ENCODE peak calls at places on chromosomes 13 and 19, in five cellular contexts. One of them, this sample, is unnamed.

GRCh38 chr13:76725211-76725610 is 161.0 kb downstream of the KCTD12 start:
- DNase-seq in heart left ventricle: no peak
- DNase-seq in GM12878: no peak
- DNase-seq in A549: no peak
- DNase-seq in tibial nerve: no peak
- DNase-seq in this sample: no peak

GRCh38 chr19:34461375-34462100 is 20.0 kb upstream of the WTIP start:
- DNase-seq in tibial nerve: no peak
- DNase-seq in A549: no peak
- DNase-seq in GM12878: no peak
- DNase-seq in heart left ventricle: no peak
- DNase-seq in this sample: no peak

GRCh38 chr19:13884726-13885591 is 8.0 kb downstream of the NANOS3 start:
- DNase-seq in A549: no peak
- DNase-seq in heart left ventricle: no peak
- DNase-seq in GM12878: no peak
- DNase-seq in tibial nerve: no peak
- DNase-seq in this sample: no peak

GRCh38 chr13:112998506-112999280 is 29.7 kb downstream of the MCF2L start:
- DNase-seq in A549: no peak
- DNase-seq in tibial nerve: no peak
- DNase-seq in GM12878: no peak
- DNase-seq in heart left ventricle: no peak
- DNase-seq in this sample: no peak

GRCh38 chr13:99288069-99288468 is 19.1 kb downstream of the GPR183 start:
- DNase-seq in A549: no peak
- DNase-seq in GM12878: peak; percentile 93
- DNase-seq in heart left ventricle: no peak
- DNase-seq in tibial nerve: no peak
- DNase-seq in this sample: no peak

GRCh38 chr19:33535176-33535575 is 13.6 kb upstream of the PEPD start:
- DNase-seq in tibial nerve: no peak
- DNase-seq in heart left ventricle: no peak
- DNase-seq in GM12878: no peak
- DNase-seq in A549: no peak
- DNase-seq in this sample: no peak

GRCh38 chr13:79314652-79315051 is 91.4 kb downstream of the RBM26 start:
- DNase-seq in GM12878: no peak
- DNase-seq in heart left ventricle: no peak
- DNase-seq in tibial nerve: no peak
- DNase-seq in A549: no peak
- DNase-seq in this sample: no peak

GRCh38 chr13:79973533-79973963 is 367.4 kb downstream of the SPRY2 start:
- DNase-seq in tibial nerve: no peak
- DNase-seq in A549: no peak
- DNase-seq in heart left ventricle: peak; percentile 67
- DNase-seq in GM12878: no peak
- DNase-seq in this sample: no peak

GRCh38 chr13:44805623-44806022 is 183.6 kb downstream of the NUFIP1 start:
- DNase-seq in A549: no peak
- DNase-seq in GM12878: no peak
- DNase-seq in heart left ventricle: no peak
- DNase-seq in tibial nerve: no peak
- DNase-seq in this sample: no peak

GRCh38 chr19:5843295-5843927 is 3.9 kb upstream of the FUT6 start:
- DNase-seq in A549: no peak
- DNase-seq in tibial nerve: no peak
- DNase-seq in heart left ventricle: no peak
- DNase-seq in GM12878: no peak
- DNase-seq in this sample: no peak

GRCh38 chr19:47161876-47162489 is 31.3 kb downstream of the SAE1 start:
- DNase-seq in GM12878: no peak
- DNase-seq in heart left ventricle: no peak
- DNase-seq in tibial nerve: no peak
- DNase-seq in A549: no peak
- DNase-seq in this sample: no peak

GRCh38 chr19:6238643-6239281 is 41.0 kb downstream of the MLLT1 start:
- DNase-seq in GM12878: no peak
- DNase-seq in tibial nerve: peak; percentile 29
- DNase-seq in heart left ventricle: peak; percentile 60
- DNase-seq in A549: no peak
- DNase-seq in this sample: no peak

GRCh38 chr13:110828705-110829104 is 86.2 kb downstream of the ANKRD10 start:
- DNase-seq in GM12878: no peak
- DNase-seq in heart left ventricle: no peak
- DNase-seq in tibial nerve: no peak
- DNase-seq in A549: no peak
- DNase-seq in this sample: no peak

GRCh38 chr13:31930901-31931522 is 100.6 kb upstream of the FRY start:
- DNase-seq in heart left ventricle: no peak
- DNase-seq in GM12878: peak; percentile 70
- DNase-seq in tibial nerve: no peak
- DNase-seq in A549: no peak
- DNase-seq in this sample: no peak

GRCh38 chr13:71290963-71291937 is 575.8 kb downstream of the DACH1 start:
- DNase-seq in tibial nerve: peak; percentile 39
- DNase-seq in A549: no peak
- DNase-seq in GM12878: peak; percentile 71
- DNase-seq in heart left ventricle: peak; percentile 33
- DNase-seq in this sample: no peak

GRCh38 chr19:33795370-33796163 is 1.1 kb upstream of the KCTD15 start:
- DNase-seq in heart left ventricle: peak; percentile 91
- DNase-seq in A549: peak; percentile 94
- DNase-seq in tibial nerve: peak; percentile 45
- DNase-seq in GM12878: no peak
- DNase-seq in this sample: no peak

GRCh38 chr13:75547917-75548316 is 1.7 kb upstream of the UCHL3 start:
- DNase-seq in tibial nerve: no peak
- DNase-seq in A549: no peak
- DNase-seq in GM12878: no peak
- DNase-seq in heart left ventricle: no peak
- DNase-seq in this sample: no peak

GRCh38 chr19:28627669-28628068 is 585.3 kb downstream of the UQCRFS1 start:
- DNase-seq in A549: no peak
- DNase-seq in heart left ventricle: no peak
- DNase-seq in GM12878: no peak
- DNase-seq in tibial nerve: no peak
- DNase-seq in this sample: no peak

GRCh38 chr19:20186163-20186562 is 19.1 kb downstream of the ZNF486 start:
- DNase-seq in GM12878: no peak
- DNase-seq in heart left ventricle: no peak
- DNase-seq in tibial nerve: no peak
- DNase-seq in A549: no peak
- DNase-seq in this sample: no peak

GRCh38 chr13:45321230-45321629 is 19.8 kb downstream of the TPT1 start:
- DNase-seq in A549: no peak
- DNase-seq in tibial nerve: no peak
- DNase-seq in heart left ventricle: no peak
- DNase-seq in GM12878: no peak
- DNase-seq in this sample: no peak

GRCh38 chr19:8561071-8561764 is 16.0 kb downstream of the MYO1F start:
- DNase-seq in heart left ventricle: no peak
- DNase-seq in GM12878: no peak
- DNase-seq in tibial nerve: no peak
- DNase-seq in A549: no peak
- DNase-seq in this sample: no peak

GRCh38 chr19:37932985-37933953 is 26.3 kb downstream of the SIPA1L3 start:
- DNase-seq in GM12878: no peak
- DNase-seq in tibial nerve: no peak
- DNase-seq in A549: peak; percentile 88
- DNase-seq in heart left ventricle: no peak
- DNase-seq in this sample: peak; percentile 6

GRCh38 chr19:41424335-41425173 is 2.6 kb downstream of the B3GNT8 start:
- DNase-seq in tibial nerve: no peak
- DNase-seq in GM12878: no peak
- DNase-seq in heart left ventricle: no peak
- DNase-seq in A549: no peak
- DNase-seq in this sample: no peak

GRCh38 chr13:98143157-98143553 is 261 bp downstream of the FARP1 start:
- DNase-seq in tibial nerve: no peak
- DNase-seq in GM12878: no peak
- DNase-seq in A549: peak; percentile 14
- DNase-seq in heart left ventricle: no peak
- DNase-seq in this sample: no peak

GRCh38 chr13:112697756-112698655 is 8.2 kb downstream of the ATP11A start:
- DNase-seq in A549: no peak
- DNase-seq in tibial nerve: peak; percentile 62
- DNase-seq in GM12878: no peak
- DNase-seq in heart left ventricle: peak; percentile 12
- DNase-seq in this sample: no peak

GRCh38 chr13:42380420-42381164 is 108.6 kb downstream of the AKAP11 start:
- DNase-seq in tibial nerve: no peak
- DNase-seq in heart left ventricle: no peak
- DNase-seq in A549: no peak
- DNase-seq in GM12878: peak; percentile 85
- DNase-seq in this sample: no peak

GRCh38 chr19:48152552-48152951 is 17.6 kb downstream of the LIG1 start:
- DNase-seq in tibial nerve: peak; percentile 74
- DNase-seq in A549: peak; percentile 81
- DNase-seq in heart left ventricle: peak; percentile 61
- DNase-seq in GM12878: no peak
- DNase-seq in this sample: peak; percentile 33

GRCh38 chr19:15448014-15448777 is 1.6 kb downstream of the WIZ start:
- DNase-seq in tibial nerve: no peak
- DNase-seq in heart left ventricle: no peak
- DNase-seq in A549: no peak
- DNase-seq in GM12878: no peak
- DNase-seq in this sample: no peak

GRCh38 chr19:15448778-15449619 is 757 bp downstream of the WIZ start:
- DNase-seq in A549: peak; percentile 15
- DNase-seq in GM12878: no peak
- DNase-seq in heart left ventricle: no peak
- DNase-seq in tibial nerve: no peak
- DNase-seq in this sample: no peak

GRCh38 chr19:15449620-15450527 is at the start of gene WIZ:
- DNase-seq in A549: peak; percentile 66
- DNase-seq in GM12878: no peak
- DNase-seq in heart left ventricle: peak; percentile 89
- DNase-seq in tibial nerve: peak; percentile 81
- DNase-seq in this sample: peak; percentile 3

GRCh38 chr19:15452111-15453047 is 2.6 kb upstream of the WIZ start:
- DNase-seq in A549: peak; percentile 71
- DNase-seq in tibial nerve: peak; percentile 90
- DNase-seq in GM12878: no peak
- DNase-seq in heart left ventricle: peak; percentile 91
- DNase-seq in this sample: peak; percentile 8

DNA sequence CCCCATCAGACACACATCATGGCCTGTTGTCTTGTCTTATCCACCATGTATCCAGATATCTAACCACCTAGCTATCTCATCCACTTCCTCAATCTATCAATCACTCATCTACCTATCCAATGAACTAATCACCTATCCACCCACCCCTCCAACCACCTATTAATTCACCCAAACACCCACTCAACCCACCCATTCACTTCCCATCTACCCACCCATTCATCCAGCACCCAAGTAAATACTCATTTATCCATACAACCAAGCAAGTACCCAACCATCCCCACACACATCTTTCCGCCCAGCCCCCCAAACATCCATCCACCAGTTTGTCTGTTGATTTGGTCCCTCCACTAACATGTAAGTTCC is 753 bp upstream of the WIZ start:
- DNase-seq in A549: no peak
- DNase-seq in GM12878: no peak
- DNase-seq in heart left ventricle: no peak
- DNase-seq in tibial nerve: no peak
- DNase-seq in this sample: no peak
- H3K27ac ChIP-seq in A549: peak overlapping the region; percentile 97
- H3K27ac ChIP-seq in GM12878: no peak overlapping the region
- H3K27ac ChIP-seq in heart left ventricle: peak overlapping the region; percentile 75
- H3K27ac ChIP-seq in tibial nerve: peak overlapping the region; percentile 86
- H3K27ac ChIP-seq in this sample: no peak overlapping the region

GRCh38 chr13:57638147-57638890 is 6.8 kb downstream of the PCDH17 start:
- DNase-seq in A549: no peak
- DNase-seq in tibial nerve: no peak
- DNase-seq in GM12878: no peak
- DNase-seq in heart left ventricle: no peak
- DNase-seq in this sample: no peak
- H3K4me3 ChIP-seq in A549: no peak overlapping the region
- H3K4me3 ChIP-seq in tibial nerve: no peak overlapping the region
- H3K4me3 ChIP-seq in GM12878: no peak overlapping the region
- H3K4me3 ChIP-seq in heart left ventricle: no peak overlapping the region
- H3K4me3 ChIP-seq in this sample: no peak overlapping the region

GRCh38 chr13:95716231-95716630 is 39.3 kb downstream of the DNAJC3 start:
- DNase-seq in tibial nerve: no peak
- DNase-seq in GM12878: no peak
- DNase-seq in A549: no peak
- DNase-seq in heart left ventricle: no peak
- DNase-seq in this sample: no peak

GRCh38 chr13:95710313-95710712 is 33.4 kb downstream of the DNAJC3 start:
- DNase-seq in tibial nerve: no peak
- DNase-seq in heart left ventricle: no peak
- DNase-seq in GM12878: no peak
- DNase-seq in A549: no peak
- DNase-seq in this sample: peak; percentile 39

GRCh38 chr13:95714142-95714832 is 37.3 kb downstream of the DNAJC3 start:
- DNase-seq in tibial nerve: no peak
- DNase-seq in GM12878: no peak
- DNase-seq in A549: peak; percentile 22
- DNase-seq in heart left ventricle: no peak
- DNase-seq in this sample: peak; percentile 38

GRCh38 chr13:95709101-95709500 is 32.2 kb downstream of the DNAJC3 start:
- DNase-seq in tibial nerve: no peak
- DNase-seq in GM12878: no peak
- DNase-seq in A549: no peak
- DNase-seq in heart left ventricle: no peak
- DNase-seq in this sample: no peak

DNA sequence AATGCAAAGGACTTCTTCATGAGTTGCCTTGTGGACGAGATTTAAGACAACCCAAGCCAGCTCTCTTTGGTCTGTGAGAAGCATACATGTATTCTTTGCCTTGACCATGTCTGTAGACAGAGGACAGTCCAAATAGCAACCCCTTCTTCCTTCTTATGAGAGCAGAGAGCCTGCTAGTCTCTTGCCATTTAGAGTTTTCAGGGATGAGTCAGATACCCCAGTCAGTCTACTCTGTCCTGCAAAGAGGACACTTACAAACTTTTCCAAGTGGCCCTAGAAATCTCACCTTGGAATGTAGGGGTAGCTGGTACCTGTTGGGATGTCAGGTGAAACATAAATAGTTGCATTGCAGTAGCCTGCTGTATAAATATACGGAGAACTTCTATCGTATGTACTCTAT is 36.7 kb downstream of the DNAJC3 start:
- DNase-seq in heart left ventricle: no peak
- DNase-seq in GM12878: no peak
- DNase-seq in tibial nerve: no peak
- DNase-seq in A549: no peak
- DNase-seq in this sample: no peak
- H3K9me3 ChIP-seq in heart left ventricle: no peaks in the 10 kb centered on the region
- H3K9me3 ChIP-seq in GM12878: peaks cover 3% of the 10 kb centered on the region
- H3K9me3 ChIP-seq in tibial nerve: peaks cover 10% of the 10 kb centered on the region
- H3K9me3 ChIP-seq in A549: peaks cover 10% of the 10 kb centered on the region
- H3K9me3 ChIP-seq in this sample: no peaks in the 10 kb centered on the region

DNA sequence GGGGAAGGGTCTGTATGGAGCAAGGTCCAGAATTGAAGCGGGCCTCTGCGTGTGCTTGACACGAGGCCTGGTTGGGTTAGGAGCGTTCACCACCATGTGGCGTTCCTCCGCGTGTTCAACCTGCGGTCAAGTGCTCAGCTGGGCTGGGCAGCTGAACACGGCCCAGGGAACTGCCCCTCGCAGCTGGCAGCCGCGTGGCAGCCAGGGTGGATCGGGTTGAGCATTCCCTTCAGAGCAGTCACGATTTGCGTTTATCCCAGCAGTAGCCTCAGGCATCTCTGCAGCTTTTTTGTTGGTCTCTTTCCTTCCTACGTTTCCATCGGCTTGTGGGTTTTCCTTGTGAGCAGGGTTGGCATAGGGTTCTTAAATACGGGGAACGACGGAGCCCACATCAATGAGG is 28.7 kb upstream of the F2RL3 start:
- DNase-seq in heart left ventricle: no peak
- DNase-seq in tibial nerve: no peak
- DNase-seq in A549: no peak
- DNase-seq in GM12878: no peak
- DNase-seq in this sample: no peak
- H3K27ac ChIP-seq in heart left ventricle: no peak overlapping the region
- H3K27ac ChIP-seq in tibial nerve: no peak overlapping the region
- H3K27ac ChIP-seq in A549: no peak overlapping the region
- H3K27ac ChIP-seq in GM12878: no peak overlapping the region
- H3K27ac ChIP-seq in this sample: no peak overlapping the region

This sample was measured in AG04450.